ENCODE peak calls at places on chromosomes 2 and 18, in four cellular contexts. B, U, G and V are unnamed samples.

GRCh38 chr2:120559401-120559800 is 176.3 kb upstream of the GLI2 start:
- DNase-seq in B (no peak), U (no peak), G (peak; percentile 75), V (no peak)

GRCh38 chr18:22033085-22033484 is 136.3 kb upstream of the GATA6 start:
- DNase-seq in B (peak; percentile 87), U (no peak), G (no peak), V (no peak)

GRCh38 chr2:31404827-31405226 is 9.7 kb downstream of the XDH start:
- DNase-seq in B (no peak), U (no peak), G (no peak), V (no peak)

GRCh38 chr2:133859578-133859977 is 291.3 kb upstream of the NCKAP5 start:
- DNase-seq in B (no peak), U (no peak), G (no peak), V (no peak)

GRCh38 chr2:27251786-27252185 is 11.1 kb downstream of the SLC30A3 start:
- DNase-seq in B (no peak), U (no peak), G (no peak), V (peak; percentile 50)

GRCh38 chr2:15770606-15771005 is 169.7 kb upstream of the MYCN start:
- DNase-seq in B (no peak), U (no peak), G (no peak), V (no peak)

GRCh38 chr18:3305354-3305762 is 43.4 kb downstream of the MYL12B start:
- DNase-seq in B (no peak), U (no peak), G (peak; percentile 99), V (no peak)

GRCh38 chr18:49321800-49322461 is 138.5 kb downstream of the DYM start:
- DNase-seq in B (no peak), U (no peak), G (peak; percentile 47), V (no peak)

GRCh38 chr2:4962419-4962818 is 729.8 kb upstream of the SOX11 start:
- DNase-seq in B (no peak), U (no peak), G (peak; percentile 39), V (no peak)

GRCh38 chr2:105950521-105951389 is 206.0 kb downstream of the NCK2 start:
- DNase-seq in B (peak; percentile 93), U (no peak), G (peak; percentile 11), V (peak; percentile 62)

GRCh38 chr18:55296761-55297160 is 291.2 kb downstream of the TCF4 start:
- DNase-seq in B (no peak), U (no peak), G (no peak), V (no peak)

GRCh38 chr2:96699621-96700020 is 40.2 kb downstream of the LMAN2L start:
- DNase-seq in B (no peak), U (no peak), G (no peak), V (no peak)

GRCh38 chr2:25132296-25132630 is 36.1 kb downstream of the POMC start:
- DNase-seq in B (peak; percentile 82), U (no peak), G (no peak), V (peak; percentile 79)

GRCh38 chr18:78732273-78733210 is 247.1 kb upstream of the SALL3 start:
- DNase-seq in B (no peak), U (no peak), G (no peak), V (no peak)

GRCh38 chr2:241813806-241814570 is 5.0 kb downstream of the NEU4 start:
- DNase-seq in B (no peak), U (no peak), G (no peak), V (peak; percentile 61)
- H3K4me3 ChIP-seq in B (no peak overlapping the region), U (no peak overlapping the region), G (no peak overlapping the region), V (no peak overlapping the region)

GRCh38 chr2:188307850-188308283 is 16.2 kb downstream of the GULP1 start:
- DNase-seq in B (no peak), U (no peak), G (no peak), V (no peak)

GRCh38 chr2:188306271-188306670 is 14.6 kb downstream of the GULP1 start:
- DNase-seq in B (no peak), U (no peak), G (no peak), V (no peak)

GRCh38 chr2:188308483-188308882 is 16.8 kb downstream of the GULP1 start:
- DNase-seq in B (no peak), U (no peak), G (no peak), V (no peak)

GRCh38 chr2:188305271-188305670 is 13.6 kb downstream of the GULP1 start:
- DNase-seq in B (peak; percentile 2), U (no peak), G (no peak), V (no peak)

DNA sequence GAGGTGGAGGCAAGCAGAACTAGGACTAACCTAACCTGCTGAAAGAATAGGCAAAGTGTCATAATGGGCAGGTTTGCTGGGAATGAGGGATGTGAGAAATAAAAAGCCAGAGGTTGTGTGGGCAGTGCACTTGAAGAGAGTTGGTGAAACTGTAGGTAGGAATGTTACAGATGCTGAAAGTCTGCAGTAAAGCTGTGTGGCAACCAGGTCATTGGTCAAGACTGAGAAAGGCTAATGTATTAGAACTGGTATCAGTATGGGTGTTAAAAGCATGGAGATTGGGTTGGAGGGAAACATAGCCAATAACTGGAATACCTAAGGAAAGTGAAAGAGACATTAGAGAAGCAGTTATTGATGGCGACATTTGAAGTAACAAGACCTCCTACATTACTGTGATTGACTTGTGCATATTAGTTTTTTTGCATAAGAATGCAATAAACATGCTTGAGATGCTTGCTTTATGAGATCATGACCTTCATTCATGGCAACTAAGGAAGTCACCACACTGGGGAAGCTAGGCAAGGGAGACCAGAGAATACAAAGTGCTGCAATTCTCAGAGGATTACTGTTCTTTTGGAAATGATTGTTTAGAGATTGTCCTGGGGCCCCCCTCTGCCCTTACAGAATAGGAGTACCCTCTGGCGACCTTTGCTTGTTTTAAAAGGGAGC is 11.8 kb downstream of the GULP1 start:
- DNase-seq in B (peak; percentile 73), U (no peak), G (peak; percentile 24), V (peak; percentile 34)
- H3K4me3 ChIP-seq in B (no peak overlapping the region), U (no peak overlapping the region), G (no peak overlapping the region), V (no peak overlapping the region)

GRCh38 chr2:218402911-218403411 is 3.3 kb downstream of the CTDSP1 start:
- DNase-seq in B (no peak), U (peak; percentile 68), G (no peak), V (peak; percentile 38)

GRCh38 chr2:218402491-218402901 is 2.8 kb downstream of the CTDSP1 start:
- DNase-seq in B (no peak), U (peak; percentile 68), G (no peak), V (peak; percentile 34)

GRCh38 chr2:218400167-218400929 is 680 bp downstream of the CTDSP1 start:
- DNase-seq in B (peak; percentile 44), U (peak; percentile 85), G (no peak), V (peak; percentile 82)

GRCh38 chr2:218400930-218401833 is 1.5 kb downstream of the CTDSP1 start:
- DNase-seq in B (peak; percentile 75), U (peak; percentile 77), G (no peak), V (peak; percentile 89)

GRCh38 chr2:218401834-218402370 is 2.2 kb downstream of the CTDSP1 start:
- DNase-seq in B (no peak), U (peak; percentile 63), G (no peak), V (peak; percentile 54)
- H3K4me3 ChIP-seq in B (no peak overlapping the region), U (peak overlapping the region; percentile 92), G (no peak overlapping the region), V (no peak overlapping the region)

DNA sequence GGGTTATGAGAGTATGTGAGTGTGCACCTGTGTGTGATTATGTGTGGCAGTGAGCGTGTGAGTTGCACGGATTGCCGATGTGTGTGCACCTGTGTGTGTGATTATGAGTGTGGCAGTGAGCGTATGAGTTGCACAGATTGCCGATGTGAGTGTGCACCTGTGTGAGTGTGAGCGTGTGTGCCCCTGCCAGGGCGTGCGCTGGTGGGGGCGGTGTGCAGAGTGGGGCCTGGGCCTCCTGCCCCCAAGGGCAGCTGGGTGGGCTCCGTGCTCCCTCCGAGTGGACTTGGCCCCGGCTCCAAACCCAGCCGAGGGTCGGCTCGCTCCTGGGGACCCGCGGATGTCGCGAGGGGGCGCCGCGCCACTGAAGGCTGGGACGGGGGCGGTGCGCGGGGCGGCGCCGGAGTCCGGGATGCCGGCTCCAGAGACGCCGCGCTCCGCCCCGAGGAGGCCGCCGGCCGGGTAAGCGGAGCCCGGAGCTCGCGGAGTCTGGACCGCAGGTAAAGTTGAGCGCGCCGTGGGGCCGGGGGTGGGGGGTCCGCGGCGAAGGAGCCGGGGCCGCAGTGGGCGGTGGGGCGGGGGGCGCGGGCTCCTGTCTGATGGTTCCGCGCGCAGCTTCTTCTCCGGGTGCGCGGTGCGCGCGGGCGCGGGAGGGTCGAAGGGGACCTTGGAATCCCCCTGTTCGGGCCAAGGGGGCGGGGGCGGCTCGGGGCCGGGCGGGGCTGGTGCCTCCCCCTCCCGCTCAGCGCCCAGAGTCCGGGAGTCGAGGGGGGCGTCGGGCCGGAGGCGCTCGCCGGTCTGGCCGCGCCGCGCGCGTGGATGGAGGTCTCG is at the start of gene KCNG2:
- DNase-seq in B (peak; percentile 87), U (no peak), G (no peak), V (peak; percentile 95)
- H3K4me3 ChIP-seq in B (peak within 1 kb of the TSS; percentile 65), U (peak within 1 kb of the TSS; percentile 38), G (no peak within 1 kb of the TSS), V (peak within 1 kb of the TSS; percentile 47)

GRCh38 chr2:157326683-157327082 is 1.1 kb upstream of the ERMN start:
- DNase-seq in B (peak; percentile 23), U (no peak), G (no peak), V (no peak)

GRCh38 chr2:157328133-157328532 is 2.5 kb upstream of the ERMN start:
- DNase-seq in B (no peak), U (no peak), G (no peak), V (no peak)

GRCh38 chr2:157329524-157329923 is 3.9 kb upstream of the ERMN start:
- DNase-seq in B (no peak), U (no peak), G (peak; percentile 74), V (no peak)

GRCh38 chr2:157327200-157327599 is 1.6 kb upstream of the ERMN start:
- DNase-seq in B (no peak), U (no peak), G (no peak), V (no peak)

GRCh38 chr2:157327621-157328102 is 2.0 kb upstream of the ERMN start:
- DNase-seq in B (peak; percentile 87), U (peak; percentile 89), G (peak; percentile 70), V (peak; percentile 65)
- H3K4me3 ChIP-seq in B (no peak overlapping the region), U (no peak overlapping the region), G (no peak overlapping the region), V (no peak overlapping the region)

GRCh38 chr2:172102159-172102857 is 392 bp downstream of the DLX2 start:
- DNase-seq in B (no peak), U (no peak), G (no peak), V (peak; percentile 67)
- H3K4me3 ChIP-seq in B (peak overlapping the region; percentile 54), U (peak overlapping the region; percentile 53), G (peak overlapping the region; percentile 55), V (peak overlapping the region; percentile 40)